ENCODE peak calls at places on chromosomes 3 and 15, in nine cellular contexts. One of them, this sample, is unnamed.

GRCh38 chr15:43329222-43329959 is 982 bp downstream of the LCMT2 start:
- DNase-seq in AG20443: peak
- DNase-seq in glutamatergic neuron: no peak
- DNase-seq in uterus: peak
- DNase-seq in amniotic stem cell: peak
- DNase-seq in H9: no peak
- DNase-seq in NCI-H1436: no peak
- DNase-seq in body of pancreas: peak
- DNase-seq in astrocyte: peak
- DNase-seq in this sample: no peak

GRCh38 chr15:98123834-98124233 is 163.3 kb downstream of the ARRDC4 start:
- DNase-seq in AG20443: peak
- DNase-seq in glutamatergic neuron: no peak
- DNase-seq in uterus: no peak
- DNase-seq in amniotic stem cell: no peak
- DNase-seq in H9: no peak
- DNase-seq in NCI-H1436: no peak
- DNase-seq in body of pancreas: no peak
- DNase-seq in astrocyte: no peak
- DNase-seq in this sample: no peak

GRCh38 chr15:52855157-52855556 is 65.0 kb upstream of the ONECUT1 start:
- DNase-seq in AG20443: no peak
- DNase-seq in glutamatergic neuron: no peak
- DNase-seq in uterus: no peak
- DNase-seq in amniotic stem cell: no peak
- DNase-seq in H9: no peak
- DNase-seq in NCI-H1436: no peak
- DNase-seq in body of pancreas: no peak
- DNase-seq in astrocyte: no peak
- DNase-seq in this sample: no peak

GRCh38 chr3:132730891-132731580 is 8.8 kb upstream of the NPHP3 start:
- DNase-seq in AG20443: peak
- DNase-seq in glutamatergic neuron: no peak
- DNase-seq in uterus: no peak
- DNase-seq in amniotic stem cell: peak
- DNase-seq in H9: no peak
- DNase-seq in NCI-H1436: peak
- DNase-seq in body of pancreas: no peak
- DNase-seq in astrocyte: peak
- DNase-seq in this sample: no peak

GRCh38 chr3:183158552-183159006 is 4.0 kb downstream of the LAMP3 start:
- DNase-seq in AG20443: peak
- DNase-seq in glutamatergic neuron: no peak
- DNase-seq in uterus: no peak
- DNase-seq in amniotic stem cell: no peak
- DNase-seq in H9: no peak
- DNase-seq in NCI-H1436: no peak
- DNase-seq in body of pancreas: no peak
- DNase-seq in astrocyte: peak
- DNase-seq in this sample: peak

GRCh38 chr3:185366913-185367312 is 4.0 kb downstream of the MAP3K13 start:
- DNase-seq in AG20443: no peak
- DNase-seq in glutamatergic neuron: no peak
- DNase-seq in uterus: no peak
- DNase-seq in amniotic stem cell: no peak
- DNase-seq in H9: no peak
- DNase-seq in NCI-H1436: no peak
- DNase-seq in body of pancreas: no peak
- DNase-seq in astrocyte: no peak
- DNase-seq in this sample: no peak

GRCh38 chr3:97958796-97959195 is 13.4 kb downstream of the RIOX2 start:
- DNase-seq in AG20443: no peak
- DNase-seq in glutamatergic neuron: no peak
- DNase-seq in uterus: no peak
- DNase-seq in amniotic stem cell: no peak
- DNase-seq in H9: no peak
- DNase-seq in NCI-H1436: no peak
- DNase-seq in body of pancreas: no peak
- DNase-seq in astrocyte: no peak
- DNase-seq in this sample: no peak

GRCh38 chr15:34358367-34358766 is 8.6 kb downstream of the LPCAT4 start:
- DNase-seq in AG20443: peak
- DNase-seq in glutamatergic neuron: no peak
- DNase-seq in uterus: no peak
- DNase-seq in amniotic stem cell: no peak
- DNase-seq in H9: no peak
- DNase-seq in NCI-H1436: no peak
- DNase-seq in body of pancreas: no peak
- DNase-seq in astrocyte: no peak
- DNase-seq in this sample: no peak

GRCh38 chr3:160921020-160921635 is 165.1 kb downstream of the PPM1L start:
- DNase-seq in AG20443: peak
- DNase-seq in glutamatergic neuron: peak
- DNase-seq in uterus: no peak
- DNase-seq in amniotic stem cell: peak
- DNase-seq in H9: peak
- DNase-seq in NCI-H1436: peak
- DNase-seq in body of pancreas: peak
- DNase-seq in astrocyte: peak
- DNase-seq in this sample: no peak

GRCh38 chr3:12155264-12155663 is 3.4 kb downstream of the TIMP4 start:
- DNase-seq in AG20443: no peak
- DNase-seq in glutamatergic neuron: no peak
- DNase-seq in uterus: no peak
- DNase-seq in amniotic stem cell: no peak
- DNase-seq in H9: no peak
- DNase-seq in NCI-H1436: no peak
- DNase-seq in body of pancreas: no peak
- DNase-seq in astrocyte: no peak
- DNase-seq in this sample: no peak

GRCh38 chr3:86782271-86782670 is 208.7 kb downstream of the VGLL3 start:
- DNase-seq in AG20443: no peak
- DNase-seq in glutamatergic neuron: no peak
- DNase-seq in uterus: no peak
- DNase-seq in amniotic stem cell: no peak
- DNase-seq in H9: no peak
- DNase-seq in NCI-H1436: no peak
- DNase-seq in body of pancreas: no peak
- DNase-seq in astrocyte: no peak
- DNase-seq in this sample: no peak

GRCh38 chr3:141174683-141175082 is 56.9 kb upstream of the PXYLP1 start:
- DNase-seq in AG20443: no peak
- DNase-seq in glutamatergic neuron: peak
- DNase-seq in uterus: no peak
- DNase-seq in amniotic stem cell: no peak
- DNase-seq in H9: no peak
- DNase-seq in NCI-H1436: no peak
- DNase-seq in body of pancreas: no peak
- DNase-seq in astrocyte: no peak
- DNase-seq in this sample: no peak

GRCh38 chr3:41751597-41751996 is 210.3 kb downstream of the ULK4 start:
- DNase-seq in AG20443: no peak
- DNase-seq in glutamatergic neuron: no peak
- DNase-seq in uterus: no peak
- DNase-seq in amniotic stem cell: no peak
- DNase-seq in H9: no peak
- DNase-seq in NCI-H1436: no peak
- DNase-seq in body of pancreas: no peak
- DNase-seq in astrocyte: no peak
- DNase-seq in this sample: no peak

GRCh38 chr15:27137127-27137526 is 166.1 kb downstream of the GABRG3 start:
- DNase-seq in AG20443: no peak
- DNase-seq in glutamatergic neuron: no peak
- DNase-seq in uterus: no peak
- DNase-seq in amniotic stem cell: no peak
- DNase-seq in H9: no peak
- DNase-seq in NCI-H1436: no peak
- DNase-seq in body of pancreas: no peak
- DNase-seq in astrocyte: no peak
- DNase-seq in this sample: no peak

GRCh38 chr3:66153961-66154923 is 66.6 kb upstream of the SLC25A26 start:
- DNase-seq in AG20443: peak
- DNase-seq in glutamatergic neuron: no peak
- DNase-seq in uterus: no peak
- DNase-seq in amniotic stem cell: peak
- DNase-seq in H9: no peak
- DNase-seq in NCI-H1436: no peak
- DNase-seq in body of pancreas: no peak
- DNase-seq in astrocyte: peak
- DNase-seq in this sample: no peak

GRCh38 chr3:155495387-155495786 is 201.9 kb upstream of the STRIT1 start:
- DNase-seq in AG20443: no peak
- DNase-seq in glutamatergic neuron: no peak
- DNase-seq in uterus: no peak
- DNase-seq in amniotic stem cell: no peak
- DNase-seq in H9: no peak
- DNase-seq in NCI-H1436: no peak
- DNase-seq in body of pancreas: no peak
- DNase-seq in astrocyte: peak
- DNase-seq in this sample: peak

GRCh38 chr15:101138913-101139880 is 112.7 kb downstream of the CHSY1 start:
- DNase-seq in AG20443: peak
- DNase-seq in glutamatergic neuron: no peak
- DNase-seq in uterus: no peak
- DNase-seq in amniotic stem cell: no peak
- DNase-seq in H9: no peak
- DNase-seq in NCI-H1436: no peak
- DNase-seq in body of pancreas: no peak
- DNase-seq in astrocyte: peak
- DNase-seq in this sample: no peak

GRCh38 chr15:71276355-71276665 is 161.0 kb downstream of the THSD4 start:
- DNase-seq in AG20443: no peak
- DNase-seq in glutamatergic neuron: no peak
- DNase-seq in uterus: no peak
- DNase-seq in amniotic stem cell: no peak
- DNase-seq in H9: no peak
- DNase-seq in NCI-H1436: no peak
- DNase-seq in body of pancreas: no peak
- DNase-seq in astrocyte: no peak
- DNase-seq in this sample: no peak

GRCh38 chr3:15462451-15462850 is 35.1 kb downstream of the EAF1 start:
- DNase-seq in AG20443: no peak
- DNase-seq in glutamatergic neuron: no peak
- DNase-seq in uterus: no peak
- DNase-seq in amniotic stem cell: no peak
- DNase-seq in H9: no peak
- DNase-seq in NCI-H1436: no peak
- DNase-seq in body of pancreas: no peak
- DNase-seq in astrocyte: no peak
- DNase-seq in this sample: no peak

GRCh38 chr3:41258239-41258800 is 59.0 kb downstream of the CTNNB1 start:
- DNase-seq in AG20443: no peak
- DNase-seq in glutamatergic neuron: no peak
- DNase-seq in uterus: no peak
- DNase-seq in amniotic stem cell: no peak
- DNase-seq in H9: no peak
- DNase-seq in NCI-H1436: no peak
- DNase-seq in body of pancreas: no peak
- DNase-seq in astrocyte: no peak
- DNase-seq in this sample: no peak

GRCh38 chr15:66302489-66302888 is 9.1 kb downstream of the DIS3L start:
- DNase-seq in AG20443: no peak
- DNase-seq in glutamatergic neuron: no peak
- DNase-seq in uterus: no peak
- DNase-seq in amniotic stem cell: no peak
- DNase-seq in H9: no peak
- DNase-seq in NCI-H1436: no peak
- DNase-seq in body of pancreas: no peak
- DNase-seq in astrocyte: no peak
- DNase-seq in this sample: no peak

GRCh38 chr3:27423463-27423862 is 54.3 kb upstream of the NEK10 start:
- DNase-seq in AG20443: peak
- DNase-seq in glutamatergic neuron: no peak
- DNase-seq in uterus: no peak
- DNase-seq in amniotic stem cell: peak
- DNase-seq in H9: no peak
- DNase-seq in NCI-H1436: no peak
- DNase-seq in body of pancreas: no peak
- DNase-seq in astrocyte: peak
- DNase-seq in this sample: no peak

GRCh38 chr15:39919740-39920509 is at the start of gene GPR176:
- DNase-seq in AG20443: peak
- DNase-seq in glutamatergic neuron: peak
- DNase-seq in uterus: peak
- DNase-seq in amniotic stem cell: peak
- DNase-seq in H9: peak
- DNase-seq in NCI-H1436: no peak
- DNase-seq in body of pancreas: peak
- DNase-seq in astrocyte: peak
- DNase-seq in this sample: peak

GRCh38 chr3:127035672-127036071 is 52.8 kb downstream of the PLXNA1 start:
- DNase-seq in AG20443: peak
- DNase-seq in glutamatergic neuron: no peak
- DNase-seq in uterus: peak
- DNase-seq in amniotic stem cell: no peak
- DNase-seq in H9: no peak
- DNase-seq in NCI-H1436: no peak
- DNase-seq in body of pancreas: peak
- DNase-seq in astrocyte: peak
- DNase-seq in this sample: no peak

GRCh38 chr15:26630857-26631256 is 142.0 kb downstream of the GABRB3 start:
- DNase-seq in AG20443: no peak
- DNase-seq in glutamatergic neuron: no peak
- DNase-seq in uterus: no peak
- DNase-seq in amniotic stem cell: no peak
- DNase-seq in H9: no peak
- DNase-seq in NCI-H1436: no peak
- DNase-seq in body of pancreas: no peak
- DNase-seq in astrocyte: no peak
- DNase-seq in this sample: no peak

GRCh38 chr15:39195988-39196486 is 384.8 kb upstream of the THBS1 start:
- DNase-seq in AG20443: peak
- DNase-seq in glutamatergic neuron: no peak
- DNase-seq in uterus: no peak
- DNase-seq in amniotic stem cell: peak
- DNase-seq in H9: no peak
- DNase-seq in NCI-H1436: no peak
- DNase-seq in body of pancreas: no peak
- DNase-seq in astrocyte: peak
- DNase-seq in this sample: no peak

GRCh38 chr15:83320404-83320803 is 35.9 kb upstream of the BNC1 start:
- DNase-seq in AG20443: no peak
- DNase-seq in glutamatergic neuron: no peak
- DNase-seq in uterus: no peak
- DNase-seq in amniotic stem cell: no peak
- DNase-seq in H9: no peak
- DNase-seq in NCI-H1436: no peak
- DNase-seq in body of pancreas: no peak
- DNase-seq in astrocyte: peak
- DNase-seq in this sample: no peak

GRCh38 chr3:58214484-58215316 is 3.9 kb upstream of the DNASE1L3 start:
- DNase-seq in AG20443: no peak
- DNase-seq in glutamatergic neuron: no peak
- DNase-seq in uterus: no peak
- DNase-seq in amniotic stem cell: no peak
- DNase-seq in H9: peak
- DNase-seq in NCI-H1436: no peak
- DNase-seq in body of pancreas: no peak
- DNase-seq in astrocyte: no peak
- DNase-seq in this sample: peak

GRCh38 chr3:53167418-53168174 is 6.6 kb downstream of the PRKCD start:
- DNase-seq in AG20443: no peak
- DNase-seq in glutamatergic neuron: no peak
- DNase-seq in uterus: no peak
- DNase-seq in amniotic stem cell: no peak
- DNase-seq in H9: no peak
- DNase-seq in NCI-H1436: no peak
- DNase-seq in body of pancreas: no peak
- DNase-seq in astrocyte: no peak
- DNase-seq in this sample: no peak

GRCh38 chr3:127757979-127758378 is 64.3 kb downstream of the MGLL start:
- DNase-seq in AG20443: no peak
- DNase-seq in glutamatergic neuron: no peak
- DNase-seq in uterus: no peak
- DNase-seq in amniotic stem cell: no peak
- DNase-seq in H9: no peak
- DNase-seq in NCI-H1436: no peak
- DNase-seq in body of pancreas: no peak
- DNase-seq in astrocyte: no peak
- DNase-seq in this sample: no peak

GRCh38 chr3:58518304-58518789 is 18.6 kb downstream of the ACOX2 start:
- DNase-seq in AG20443: no peak
- DNase-seq in glutamatergic neuron: no peak
- DNase-seq in uterus: no peak
- DNase-seq in amniotic stem cell: no peak
- DNase-seq in H9: no peak
- DNase-seq in NCI-H1436: no peak
- DNase-seq in body of pancreas: no peak
- DNase-seq in astrocyte: no peak
- DNase-seq in this sample: no peak

This sample was measured in stimulated activated naive B cell treated with anti-CD40 and anti-IgM and Interleukin-4, amounts not matched to agents 10 μg/mL and 1 μg/mL and 100 μg/mL, for 72 hours.